ENCODE peak calls at places on chromosomes 11 and 22, in five cellular contexts. B is small intestine, C is NCI-H2171 treated with DMSO at 0.1 percent for 48 hours, R is stomach, J is ELF-1. A is an unnamed sample.

GRCh38 chr11:20388096-20389055 is 860 bp downstream of the PRMT3 start:
- DNase-seq in B (peak; percentile 36), C (peak; percentile 8), R (no peak), J (no peak), A (no peak)

GRCh38 chr22:44719586-44720368 is 17.8 kb downstream of the PRR5 start:
- DNase-seq in B (peak; percentile 68), C (peak; percentile 20), R (peak; percentile 58), J (no peak), A (no peak)

GRCh38 chr22:27173530-27173929 is 516.1 kb downstream of the MIAT start:
- DNase-seq in B (no peak), C (no peak), R (no peak), J (no peak), A (no peak)

GRCh38 chr11:16788141-16789060 is 50.0 kb downstream of the C11orf58 start:
- DNase-seq in B (peak; percentile 60), C (peak; percentile 25), R (peak; percentile 80), J (peak; percentile 95), A (peak; percentile 32)

GRCh38 chr22:26851125-26851524 is 193.7 kb downstream of the MIAT start:
- DNase-seq in B (no peak), C (no peak), R (no peak), J (no peak), A (no peak)

GRCh38 chr22:38872831-38873248 is 824 bp upstream of the CBX6 start:
- DNase-seq in B (no peak), C (peak; percentile 43), R (peak; percentile 51), J (no peak), A (peak; percentile 17)

GRCh38 chr11:119693253-119693815 is 35.7 kb downstream of the NECTIN1 start:
- DNase-seq in B (no peak), C (no peak), R (no peak), J (no peak), A (no peak)

GRCh38 chr22:46560696-46561295 is 23.4 kb upstream of the CELSR1 start:
- DNase-seq in B (no peak), C (no peak), R (no peak), J (no peak), A (no peak)

GRCh38 chr22:37801946-37802309 is 5.8 kb upstream of the GCAT start:
- DNase-seq in B (peak; percentile 59), C (peak; percentile 87), R (no peak), J (no peak), A (no peak)

GRCh38 chr11:132114185-132114584 is 743.8 kb downstream of the NTM start:
- DNase-seq in B (peak; percentile 32), C (no peak), R (peak; percentile 46), J (peak; percentile 70), A (no peak)

GRCh38 chr22:42439821-42440674 is 7.8 kb upstream of the NFAM1 start:
- DNase-seq in B (no peak), C (no peak), R (peak; percentile 30), J (peak; percentile 77), A (no peak)

GRCh38 chr11:77699425-77699824 is 61.8 kb upstream of the CLNS1A start:
- DNase-seq in B (no peak), C (no peak), R (no peak), J (no peak), A (no peak)

GRCh38 chr11:34816698-34817213 is 99.4 kb downstream of the APIP start:
- DNase-seq in B (no peak), C (no peak), R (no peak), J (no peak), A (no peak)

GRCh38 chr22:23632178-23632577 is at the start of gene DRICH1:
- DNase-seq in B (no peak), C (no peak), R (no peak), J (no peak), A (no peak)

GRCh38 chr11:12330491-12331231 is 46.7 kb upstream of the PARVA start:
- DNase-seq in B (no peak), C (peak; percentile 62), R (no peak), J (no peak), A (no peak)

GRCh38 chr22:44032126-44032730 is 8.1 kb downstream of the PARVB start:
- DNase-seq in B (no peak), C (peak; percentile 24), R (no peak), J (no peak), A (no peak)

GRCh38 chr11:16749666-16750065 is 11.2 kb downstream of the C11orf58 start:
- DNase-seq in B (no peak), C (no peak), R (no peak), J (no peak), A (no peak)

GRCh38 chr11:27916541-27917100 is 191.3 kb downstream of the KIF18A start:
- DNase-seq in B (no peak), C (no peak), R (no peak), J (no peak), A (no peak)

GRCh38 chr11:6666302-6667183 is 10.9 kb upstream of the DCHS1 start:
- DNase-seq in B (no peak), C (no peak), R (no peak), J (no peak), A (no peak)

GRCh38 chr22:46087816-46088277 is 62.5 kb upstream of the PPARA start:
- DNase-seq in B (no peak), C (peak; percentile 33), R (peak; percentile 88), J (peak; percentile 76), A (no peak)

GRCh38 chr11:75107187-75107586 is 10.5 kb upstream of the OR2AT4 start:
- DNase-seq in B (no peak), C (no peak), R (no peak), J (no peak), A (no peak)

GRCh38 chr11:45083544-45084087 is 62.8 kb upstream of the PRDM11 start:
- DNase-seq in B (peak; percentile 29), C (no peak), R (no peak), J (peak; percentile 83), A (no peak)

GRCh38 chr22:48263431-48263765 is 1500.9 kb downstream of the TBC1D22A start:
- DNase-seq in B (no peak), C (no peak), R (no peak), J (no peak), A (no peak)

GRCh38 chr11:36196476-36197099 is 92.6 kb downstream of the COMMD9 start:
- DNase-seq in B (no peak), C (peak; percentile 90), R (no peak), J (no peak), A (no peak)

GRCh38 chr22:19206287-19206686 is 27.8 kb upstream of the SLC25A1 start:
- DNase-seq in B (no peak), C (no peak), R (no peak), J (no peak), A (no peak)

GRCh38 chr22:38120359-38121110 is 10.1 kb upstream of the BAIAP2L2 start:
- DNase-seq in B (peak; percentile 49), C (no peak), R (no peak), J (no peak), A (no peak)

GRCh38 chr22:48744967-48745841 is 1082.5 kb downstream of the BRD1 start:
- DNase-seq in B (no peak), C (no peak), R (peak; percentile 8), J (no peak), A (peak; percentile 3)

GRCh38 chr11:69049490-69049867 is 747 bp downstream of the TPCN2 start:
- DNase-seq in B (no peak), C (no peak), R (no peak), J (peak; percentile 24), A (no peak)

GRCh38 chr11:75069473-75069872 is 27.2 kb downstream of the OR2AT4 start:
- DNase-seq in B (no peak), C (no peak), R (no peak), J (no peak), A (no peak)

A was measured in activated T-helper 2 cell treated with anti-CD3 and anti-CD28 coated beads, Interferon-gamma antibody, Interleukin-2, Interleukin-4, amounts not matched to agents 10 μg/mL and 5 μg/mL and 100 μg/mL, durations not matched to agents 14 hours and 24 hours and 36 hours.